ENCODE peak calls at places on chromosomes 6 and 20, in five cellular contexts. N is transverse colon, O is GM13976, P is cardiac muscle cell, X is choroid plexus epithelial cell. A is an unnamed sample.

GRCh38 chr6:65182681-65183080 is 524.3 kb downstream of the EYS start:
- DNase-seq in N (no peak), O (no peak), P (peak), X (peak), A (no peak)

GRCh38 chr6:92545861-92546260 is 873.5 kb downstream of the EPHA7 start:
- DNase-seq in N (no peak), X (no peak), O (no peak), P (no peak), A (no peak)

GRCh38 chr6:135990855-135991464 is 139.5 kb downstream of the PDE7B start:
- DNase-seq in P (no peak), X (no peak), N (no peak), O (no peak), A (no peak)

GRCh38 chr6:127561660-127562059 is 15.3 kb upstream of the C6orf58 start:
- DNase-seq in O (no peak), X (peak), P (no peak), N (no peak), A (no peak)

GRCh38 chr6:33744001-33744848 is 2.5 kb downstream of the IP6K3 start:
- DNase-seq in O (peak), X (peak), P (peak), N (peak), A (peak)

GRCh38 chr6:143538374-143538773 is 26.9 kb upstream of the FUCA2 start:
- DNase-seq in P (no peak), O (no peak), N (no peak), X (no peak), A (no peak)

GRCh38 chr6:107870379-107870778 is 46.3 kb upstream of the SCML4 start:
- DNase-seq in O (no peak), P (peak), X (peak), N (no peak), A (no peak)

GRCh38 chr6:12614468-12614867 is 102.1 kb upstream of the PHACTR1 start:
- DNase-seq in N (no peak), O (no peak), X (peak), P (peak), A (no peak)

GRCh38 chr20:58214310-58214709 is 14.1 kb downstream of the ANKRD60 start:
- DNase-seq in P (no peak), N (no peak), O (no peak), X (no peak), A (no peak)

GRCh38 chr6:114390176-114390575 is 47.4 kb upstream of the HS3ST5 start:
- DNase-seq in O (no peak), X (no peak), N (no peak), P (no peak), A (no peak)

GRCh38 chr6:48036316-48036715 is 74.7 kb downstream of the PTCHD4 start:
- DNase-seq in X (peak), N (no peak), P (peak), O (no peak), A (no peak)

GRCh38 chr6:132818404-132819359 is 4.3 kb downstream of the RPS12 start:
- DNase-seq in N (no peak), O (no peak), P (peak), X (peak), A (no peak)

GRCh38 chr6:106373502-106374239 is 13.2 kb downstream of the CRYBG1 start:
- DNase-seq in P (no peak), O (no peak), X (no peak), N (no peak), A (no peak)

GRCh38 chr6:122372647-122373046 is 26.8 kb upstream of the HSF2 start:
- DNase-seq in O (no peak), P (peak), N (no peak), X (peak), A (no peak)

GRCh38 chr20:46129955-46130481 is 11.9 kb downstream of the CD40 start:
- DNase-seq in N (no peak), P (peak), X (no peak), O (peak), A (no peak)

GRCh38 chr6:160215232-160215631 is 43.4 kb downstream of the SLC22A2 start:
- DNase-seq in P (peak), X (peak), O (no peak), N (no peak), A (no peak)

GRCh38 chr20:35541783-35542662 is at the start of gene ERGIC3:
- DNase-seq in N (peak), X (peak), O (peak), P (peak), A (peak)
- TF ChIP-seq CTCF in N (no peak), X (no peak), O (no peak), P (no peak), A (no peak)

GRCh38 chr6:44625996-44626395 is 238.5 kb downstream of the CDC5L start:
- DNase-seq in O (no peak), P (no peak), N (no peak), X (no peak), A (no peak)

GRCh38 chr6:44628347-44628746 is 240.8 kb downstream of the CDC5L start:
- DNase-seq in P (no peak), X (no peak), N (no peak), O (no peak), A (no peak)

GRCh38 chr6:44626608-44627007 is 239.1 kb downstream of the CDC5L start:
- DNase-seq in O (no peak), N (peak), X (no peak), P (no peak), A (no peak)

GRCh38 chr6:44627879-44628271 is 240.4 kb downstream of the CDC5L start:
- DNase-seq in X (no peak), O (no peak), N (no peak), P (no peak), A (no peak)

DNA sequence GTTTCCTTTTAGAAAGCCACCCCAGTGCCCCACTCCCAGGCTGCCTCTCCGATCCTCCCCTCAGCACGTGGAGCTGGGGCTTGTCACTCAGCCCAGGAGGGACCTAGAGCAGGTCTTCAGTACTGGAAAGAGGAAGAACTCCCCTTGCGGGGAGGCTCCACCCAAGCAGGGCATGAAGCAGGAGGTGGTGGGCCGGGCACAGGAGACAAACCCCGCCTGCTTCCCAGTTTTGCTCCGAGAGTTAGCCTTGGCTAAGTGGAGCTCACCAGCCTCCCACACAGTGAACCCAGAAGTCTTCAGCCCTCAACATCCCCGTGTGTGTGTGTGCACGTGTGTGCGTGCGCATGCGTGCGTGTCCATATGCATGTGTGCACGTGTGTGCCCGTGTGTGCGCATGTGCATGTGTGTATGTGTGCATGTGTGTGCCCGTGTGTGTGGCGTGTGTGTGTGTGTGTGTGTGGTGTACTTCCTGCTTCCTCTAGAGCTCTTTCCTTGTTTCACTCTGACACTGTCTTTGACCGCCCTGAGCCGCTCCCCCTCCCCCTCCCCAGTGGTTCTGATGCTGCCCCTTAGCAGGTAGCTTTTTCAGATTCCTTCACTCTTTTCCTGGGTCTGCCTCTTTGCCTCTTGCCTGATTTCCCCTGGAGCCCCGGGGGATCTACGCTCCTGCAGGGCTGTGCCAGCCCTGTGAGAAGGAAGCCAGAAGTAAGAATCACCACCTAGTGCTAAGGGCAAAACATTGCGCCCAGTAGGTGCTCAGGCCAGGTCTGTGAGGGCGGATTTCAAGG is 239.8 kb downstream of the CDC5L start:
- DNase-seq in X (no peak), P (no peak), O (no peak), N (peak), A (no peak)
- TF ChIP-seq CTCF in X (peak), P (peak), O (no peak), N (no peak), A (no peak)

DNA sequence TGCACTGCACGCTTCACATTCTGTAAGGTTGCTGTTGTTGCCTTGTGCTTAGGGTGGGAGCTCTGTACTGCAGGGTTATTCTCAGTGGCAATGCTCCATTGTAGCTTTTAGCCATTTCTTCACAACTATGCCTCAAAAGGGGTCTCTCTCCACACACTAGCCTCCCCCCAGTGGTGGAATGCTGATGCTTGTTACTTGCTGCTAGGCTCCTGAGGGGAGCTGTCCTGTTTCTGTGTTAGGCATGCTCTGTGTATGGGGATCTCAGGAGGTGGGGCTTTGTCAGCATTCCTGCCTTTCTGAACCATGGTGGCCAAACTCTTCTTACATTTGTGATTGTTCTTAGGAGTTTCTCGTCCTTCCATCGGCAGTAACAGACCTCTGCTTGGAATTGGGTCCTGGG is 18.8 kb downstream of the TMEM170B start:
- DNase-seq in X (no peak), O (no peak), P (no peak), N (no peak), A (no peak)
- TF ChIP-seq CTCF in X (no peak), O (no peak), P (no peak), N (no peak), A (no peak)

GRCh38 chr20:36745927-36746659 is at the start of gene NDRG3:
- DNase-seq in N (peak), X (peak), O (peak), P (peak), A (peak)
- TF ChIP-seq CTCF in N (no peak), X (no peak), O (no peak), P (no peak), A (peak)

GRCh38 chr20:2103454-2104153 is 2.0 kb downstream of the STK35 start:
- DNase-seq in P (peak), X (no peak), N (no peak), O (no peak), A (no peak)
- TF ChIP-seq CTCF in P (no peak), X (no peak), N (no peak), O (no peak), A (no peak)

GRCh38 chr6:110041830-110042229 is 63.7 kb downstream of the GPR6 start:
- DNase-seq in N (no peak), O (no peak), X (no peak), P (no peak), A (no peak)

GRCh38 chr6:110040716-110041115 is 62.6 kb downstream of the GPR6 start:
- DNase-seq in O (no peak), X (no peak), N (no peak), P (no peak), A (no peak)

GRCh38 chr6:110041149-110041548 is 63.0 kb downstream of the GPR6 start:
- DNase-seq in N (no peak), O (no peak), P (no peak), X (no peak), A (no peak)

GRCh38 chr6:110039364-110039995 is 61.4 kb downstream of the GPR6 start:
- DNase-seq in O (peak), P (peak), X (peak), N (peak), A (peak)

DNA sequence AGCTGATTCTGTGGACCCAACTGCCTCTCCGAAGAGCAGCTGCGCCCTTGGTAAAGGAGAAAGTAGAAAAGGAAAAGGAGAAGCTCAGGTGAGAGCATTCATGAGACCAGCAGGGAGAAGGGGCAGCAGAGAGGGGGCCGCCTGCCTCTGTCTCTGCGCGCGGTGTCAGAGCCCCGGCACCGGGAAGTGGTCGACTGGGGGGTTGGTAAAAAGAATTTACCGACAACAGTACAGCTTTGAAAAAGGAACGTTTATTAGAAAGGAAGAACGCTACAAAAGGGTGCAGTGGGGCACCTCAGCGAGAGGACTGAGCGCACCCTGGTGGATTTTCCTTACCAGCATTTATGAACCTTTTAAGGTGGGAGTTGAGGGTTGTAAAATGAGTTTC is 61.9 kb downstream of the GPR6 start:
- DNase-seq in N (peak), X (peak), O (peak), P (peak), A (peak)
- TF ChIP-seq CTCF in N (peak), X (peak), O (peak), P (peak), A (peak)

A was measured in GM13977.